ENCODE peak calls at places on chromosomes 3 and 15, in eight cellular contexts. E, N, S, Q, U, J, H and Y are unnamed samples.

GRCh38 chr15:60399931-60400330 is 2.1 kb upstream of the ANXA2 start:
- DNase-seq in E (peak), N (no peak), S (no peak), Q (no peak), U (peak), J (no peak), H (no peak), Y (no peak)

GRCh38 chr3:45055411-45056143 is 29.5 kb downstream of the CLEC3B start:
- DNase-seq in E (peak), N (peak), S (peak), Q (no peak), U (peak), J (no peak), H (no peak), Y (no peak)

GRCh38 chr3:172069473-172069872 is 30.1 kb downstream of the FNDC3B start:
- DNase-seq in E (no peak), N (no peak), S (no peak), Q (no peak), U (no peak), J (no peak), H (no peak), Y (no peak)

GRCh38 chr3:126348308-126348920 is 8.8 kb downstream of the KLF15 start:
- DNase-seq in E (no peak), N (no peak), S (peak), Q (no peak), U (no peak), J (no peak), H (peak), Y (no peak)

GRCh38 chr3:71139501-71139900 is 444.0 kb downstream of the FOXP1 start:
- DNase-seq in E (no peak), N (no peak), S (no peak), Q (no peak), U (no peak), J (no peak), H (no peak), Y (no peak)

GRCh38 chr3:157572559-157573270 is 69.5 kb upstream of the VEPH1 start:
- DNase-seq in E (peak), N (peak), S (peak), Q (no peak), U (peak), J (no peak), H (peak), Y (no peak)

GRCh38 chr3:148226246-148226645 is 471.5 kb upstream of the AGTR1 start:
- DNase-seq in E (no peak), N (no peak), S (no peak), Q (no peak), U (no peak), J (no peak), H (no peak), Y (no peak)

GRCh38 chr3:196688349-196688748 is 23.7 kb downstream of the CEP19 start:
- DNase-seq in E (peak), N (peak), S (no peak), Q (no peak), U (peak), J (no peak), H (peak), Y (peak)

GRCh38 chr3:51343918-51344687 is 41.0 kb upstream of the MANF start:
- DNase-seq in E (peak), N (peak), S (no peak), Q (peak), U (peak), J (no peak), H (no peak), Y (no peak)

GRCh38 chr3:55296781-55297180 is 190.3 kb downstream of the WNT5A start:
- DNase-seq in E (no peak), N (peak), S (no peak), Q (no peak), U (no peak), J (no peak), H (no peak), Y (no peak)

GRCh38 chr15:62241135-62241770 is 76.2 kb upstream of the C2CD4B start:
- DNase-seq in E (no peak), N (no peak), S (no peak), Q (no peak), U (no peak), J (no peak), H (no peak), Y (no peak)

GRCh38 chr15:76678766-76679165 is 226.4 kb downstream of the SCAPER start:
- DNase-seq in E (no peak), N (no peak), S (no peak), Q (no peak), U (peak), J (no peak), H (no peak), Y (no peak)

GRCh38 chr15:51947124-51947523 is 24.5 kb downstream of the LEO1 start:
- DNase-seq in E (no peak), N (no peak), S (no peak), Q (no peak), U (peak), J (no peak), H (no peak), Y (no peak)